ENCODE peak calls at places on chromosomes 3 and 15, in seven cellular contexts. S is AG04450, A is A549, J is activated B cell treated with CpG ODN at 0.5 μM for 24 hours, T is neural crest cell, U is foreskin fibroblast, P is NB4. M is an unnamed sample.

GRCh38 chr15:55074431-55074830 is 122.3 kb downstream of the RSL24D1 start:
- DNase-seq in S (no peak), A (no peak), J (no peak), T (no peak), U (no peak), P (no peak), M (no peak)

GRCh38 chr3:46089237-46090011 is 62.1 kb upstream of the XCR1 start:
- DNase-seq in S (peak), A (no peak), J (no peak), T (no peak), U (peak), P (peak), M (no peak)

GRCh38 chr3:40753371-40753770 is 228.6 kb downstream of the ZNF621 start:
- DNase-seq in S (no peak), A (no peak), J (no peak), T (no peak), U (no peak), P (no peak), M (no peak)

GRCh38 chr3:155549087-155549486 is 195.8 kb downstream of the PLCH1 start:
- DNase-seq in S (no peak), A (no peak), J (no peak), T (no peak), U (no peak), P (no peak), M (no peak)

GRCh38 chr3:144480520-144480919 is 508.9 kb downstream of the DIPK2A start:
- DNase-seq in S (no peak), A (no peak), J (no peak), T (no peak), U (no peak), P (no peak), M (no peak)

GRCh38 chr3:50616003-50616769 is 765 bp upstream of the MAPKAPK3 start:
- DNase-seq in S (peak), A (peak), J (peak), T (peak), U (peak), P (peak), M (peak)

GRCh38 chr15:94582368-94582767 is 351.0 kb downstream of the MCTP2 start:
- DNase-seq in S (no peak), A (no peak), J (no peak), T (peak), U (no peak), P (peak), M (no peak)

GRCh38 chr3:112128843-112129727 is 4.0 kb downstream of the GCSAM start:
- DNase-seq in S (peak), A (no peak), J (peak), T (no peak), U (peak), P (no peak), M (no peak)

GRCh38 chr3:74623261-74623836 is 8.9 kb upstream of the CNTN3 start:
- DNase-seq in S (no peak), A (no peak), J (no peak), T (no peak), U (no peak), P (no peak), M (no peak)

GRCh38 chr3:195080125-195080524 is 190.8 kb downstream of the XXYLT1 start:
- DNase-seq in S (no peak), A (no peak), J (no peak), T (no peak), U (no peak), P (peak), M (no peak)

DNA sequence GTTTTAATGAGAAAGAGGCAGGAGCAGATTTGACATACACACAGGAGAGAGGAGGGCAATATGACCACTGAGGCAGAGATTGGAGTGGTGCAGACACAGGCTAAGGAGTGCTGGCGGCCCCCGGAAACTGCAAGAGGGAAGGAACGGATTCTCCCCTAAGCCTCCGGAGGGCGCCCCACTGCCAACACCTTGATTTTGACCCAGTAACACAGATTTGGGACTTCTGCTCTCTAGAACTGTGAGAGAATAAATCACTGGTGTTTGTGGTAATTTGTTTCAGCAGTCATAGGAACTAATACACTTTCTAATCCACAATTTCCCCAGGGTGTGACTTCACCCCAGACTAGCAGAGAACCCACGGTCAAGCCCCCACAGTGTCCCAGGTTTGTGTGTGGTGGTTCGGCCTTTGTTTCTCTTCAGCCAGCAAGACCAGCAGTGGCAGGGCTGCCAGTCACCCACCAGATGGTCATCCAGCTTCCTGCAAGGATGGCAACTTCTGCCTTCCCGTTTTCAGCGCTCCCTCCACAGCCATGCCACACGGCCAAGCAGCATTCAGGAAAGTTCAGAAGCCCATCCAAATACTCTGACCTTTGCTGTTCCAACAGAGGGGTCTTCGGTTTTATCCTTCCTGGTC is 23.6 kb upstream of the TSPAN3 start:
- DNase-seq in S (no peak), A (no peak), J (no peak), T (no peak), U (no peak), P (no peak), M (no peak)
- TF ChIP-seq CTCF in S (peak), A (no peak), J (no peak), T (peak), U (peak), P (peak), M (peak)

GRCh38 chr15:85443593-85444328 is 63.4 kb downstream of the AKAP13 start:
- DNase-seq in S (no peak), A (peak), J (no peak), T (no peak), U (no peak), P (no peak), M (no peak)
- TF ChIP-seq CTCF in S (no peak), A (no peak), J (no peak), T (no peak), U (no peak), P (no peak), M (peak)

DNA sequence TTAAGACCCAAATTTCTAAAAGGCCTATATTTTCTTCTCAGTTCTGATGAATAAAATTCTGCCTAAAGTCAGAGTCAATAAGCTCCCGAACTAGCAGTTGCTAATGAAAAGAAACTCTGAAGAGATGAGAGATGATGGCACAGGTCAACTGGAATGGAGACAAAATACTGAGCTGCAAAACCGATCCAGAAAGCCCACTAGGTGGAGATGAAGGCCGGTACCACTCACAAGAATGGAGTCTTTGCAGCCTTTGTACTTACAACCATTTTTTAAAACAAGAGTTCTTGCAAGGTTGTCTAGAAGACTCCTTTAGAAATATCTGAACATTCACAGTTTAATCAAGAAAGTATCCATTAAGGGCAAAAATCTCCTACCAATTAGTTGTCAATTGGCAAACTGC is 119.9 kb upstream of the TJP1 start:
- DNase-seq in S (no peak), A (no peak), J (no peak), T (no peak), U (peak), P (peak), M (no peak)
- TF ChIP-seq CTCF in S (peak), A (peak), J (no peak), T (peak), U (peak), P (no peak), M (no peak)

GRCh38 chr3:114496466-114496865 is 202.6 kb downstream of the TIGIT start:
- DNase-seq in S (no peak), A (no peak), J (no peak), T (no peak), U (no peak), P (no peak), M (no peak)

GRCh38 chr3:114496021-114496434 is 202.2 kb downstream of the TIGIT start:
- DNase-seq in S (no peak), A (no peak), J (no peak), T (no peak), U (peak), P (no peak), M (no peak)

GRCh38 chr3:114494498-114494897 is 200.7 kb downstream of the TIGIT start:
- DNase-seq in S (no peak), A (no peak), J (no peak), T (no peak), U (no peak), P (no peak), M (no peak)

GRCh38 chr3:114498779-114499370 is 205.0 kb downstream of the TIGIT start:
- DNase-seq in S (no peak), A (peak), J (no peak), T (no peak), U (peak), P (peak), M (no peak)

GRCh38 chr3:114496874-114497273 is 203.0 kb downstream of the TIGIT start:
- DNase-seq in S (no peak), A (no peak), J (no peak), T (no peak), U (peak), P (no peak), M (no peak)
- TF ChIP-seq CTCF in S (no peak), A (no peak), J (no peak), T (no peak), U (no peak), P (no peak), M (no peak)

GRCh38 chr15:25501828-25502446 is 63.1 kb upstream of the UBE3A start:
- DNase-seq in S (no peak), A (no peak), J (no peak), T (no peak), U (peak), P (peak), M (no peak)
- TF ChIP-seq CTCF in S (peak), A (peak), J (no peak), T (peak), U (peak), P (peak), M (peak)

GRCh38 chr15:43376017-43376705 is 5.3 kb downstream of the TUBGCP4 start:
- DNase-seq in S (no peak), A (peak), J (no peak), T (peak), U (peak), P (peak), M (no peak)
- TF ChIP-seq CTCF in S (peak), A (peak), J (peak), T (peak), U (peak), P (peak), M (peak)

GRCh38 chr15:39312984-39313383 is 267.9 kb upstream of the THBS1 start:
- DNase-seq in S (no peak), A (no peak), J (no peak), T (no peak), U (peak), P (peak), M (no peak)
- TF ChIP-seq CTCF in S (peak), A (no peak), J (no peak), T (no peak), U (no peak), P (peak), M (no peak)

DNA sequence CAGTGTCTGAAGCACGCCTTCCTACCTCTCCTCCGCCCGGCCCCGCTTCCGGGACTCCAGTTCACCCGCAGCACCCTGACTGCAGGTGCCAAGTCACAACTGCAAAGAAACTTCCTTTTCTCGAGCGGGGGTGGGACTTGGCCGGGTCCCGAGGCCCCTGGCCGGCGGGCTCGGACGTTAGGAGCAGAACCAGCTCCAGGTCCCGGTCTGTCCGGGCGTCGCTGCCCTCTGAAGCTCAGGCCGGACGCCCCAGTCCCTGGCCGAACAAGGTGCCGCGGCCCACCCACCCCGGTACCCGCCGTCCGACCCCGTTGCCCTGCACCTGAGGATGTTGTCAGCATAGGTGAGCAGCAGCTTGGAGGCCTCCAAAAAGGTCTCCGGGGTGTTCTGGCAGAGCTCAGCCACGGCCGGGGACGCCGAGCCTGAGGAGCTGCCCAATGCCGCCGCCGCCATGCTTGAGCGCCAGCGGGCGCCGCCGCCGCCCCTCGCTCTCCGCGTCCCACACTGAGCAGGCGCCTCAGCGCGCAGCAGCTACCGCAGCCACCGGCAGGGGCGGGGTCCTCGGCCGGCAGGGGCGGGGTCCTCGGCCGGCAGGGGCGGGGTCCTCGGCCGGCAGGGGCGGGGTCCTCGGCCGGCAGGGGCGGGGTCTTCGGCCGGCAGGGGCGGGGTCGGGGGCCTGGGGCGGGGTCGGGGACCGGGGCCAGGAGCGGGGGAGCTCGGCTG is at the start of gene NGLY1:
- DNase-seq in S (peak), A (peak), J (peak), T (peak), U (peak), P (peak), M (peak)
- TF ChIP-seq CTCF in S (no peak), A (no peak), J (no peak), T (peak), U (no peak), P (no peak), M (no peak)

GRCh38 chr3:48306860-48307530 is 26.5 kb downstream of the SPINK8 start:
- DNase-seq in S (no peak), A (no peak), J (no peak), T (no peak), U (no peak), P (peak), M (no peak)
- TF ChIP-seq CTCF in S (no peak), A (no peak), J (no peak), T (no peak), U (no peak), P (no peak), M (no peak)

GRCh38 chr3:62554264-62554799 is 181.0 kb upstream of the FEZF2 start:
- DNase-seq in S (no peak), A (peak), J (no peak), T (no peak), U (peak), P (peak), M (no peak)
- TF ChIP-seq CTCF in S (peak), A (no peak), J (no peak), T (peak), U (peak), P (no peak), M (no peak)